ENCODE peak calls at places on chromosomes 5 and 9, in four cellular contexts. N, X, T and W are unnamed samples.

GRCh38 chr5:43110606-43111170 is 10.0 kb upstream of the ZNF131 start:
- DNase-seq in X (no peak), N (peak; percentile 73), T (peak; percentile 48), W (peak; percentile 46)

GRCh38 chr5:79858097-79858723 is 132.9 kb downstream of the MTX3 start:
- DNase-seq in X (peak; percentile 37), T (peak; percentile 56), N (peak; percentile 81), W (peak; percentile 83)

GRCh38 chr9:69671291-69671903 is 774 bp downstream of the APBA1 start:
- DNase-seq in X (no peak), N (no peak), T (no peak), W (no peak)

GRCh38 chr5:147391781-147392180 is 118.1 kb downstream of the DPYSL3 start:
- DNase-seq in X (peak; percentile 75), T (peak; percentile 56), N (peak; percentile 58), W (peak; percentile 56)

GRCh38 chr9:107991581-107991980 is 502.0 kb upstream of the KLF4 start:
- DNase-seq in X (no peak), T (no peak), N (no peak), W (no peak)

GRCh38 chr9:92720807-92721535 is 43.7 kb downstream of the BICD2 start:
- DNase-seq in T (no peak), N (no peak), X (no peak), W (no peak)

GRCh38 chr9:89877051-89878002 is 272.5 kb downstream of the GADD45G start:
- DNase-seq in T (no peak), N (no peak), X (no peak), W (no peak)

GRCh38 chr9:80157561-80157983 is 585.8 kb downstream of the TLE4 start:
- DNase-seq in T (no peak), N (no peak), X (no peak), W (no peak)

GRCh38 chr5:143386725-143387124 is 16.8 kb downstream of the NR3C1 start:
- DNase-seq in N (no peak), T (no peak), X (peak; percentile 74), W (no peak)

GRCh38 chr5:137078171-137078665 is 420.9 kb downstream of the SPOCK1 start:
- DNase-seq in T (peak; percentile 13), X (no peak), N (peak; percentile 11), W (peak; percentile 77)

GRCh38 chr5:89556215-89557009 is 673.4 kb upstream of the MEF2C start:
- DNase-seq in X (peak; percentile 74), T (peak; percentile 33), N (no peak), W (peak; percentile 45)

GRCh38 chr9:124735121-124735520 is 36.0 kb downstream of the NR6A1 start:
- DNase-seq in X (peak; percentile 86), N (peak; percentile 47), T (no peak), W (no peak)

GRCh38 chr5:37665889-37666288 is 174.0 kb downstream of the GDNF start:
- DNase-seq in N (peak; percentile 27), T (no peak), X (peak; percentile 55), W (no peak)

GRCh38 chr5:92544567-92544966 is 1036.5 kb downstream of the NR2F1-AS1 start:
- DNase-seq in X (peak; percentile 45), N (no peak), T (no peak), W (no peak)

GRCh38 chr5:177113566-177114424 is 19.8 kb upstream of the NSD1 start:
- DNase-seq in N (peak; percentile 84), X (peak; percentile 67), T (peak; percentile 74), W (peak; percentile 85)

GRCh38 chr5:5141625-5142527 is 1.7 kb downstream of the ADAMTS16 start:
- DNase-seq in T (peak; percentile 71), N (peak; percentile 87), X (peak; percentile 59), W (peak; percentile 57)

DNA sequence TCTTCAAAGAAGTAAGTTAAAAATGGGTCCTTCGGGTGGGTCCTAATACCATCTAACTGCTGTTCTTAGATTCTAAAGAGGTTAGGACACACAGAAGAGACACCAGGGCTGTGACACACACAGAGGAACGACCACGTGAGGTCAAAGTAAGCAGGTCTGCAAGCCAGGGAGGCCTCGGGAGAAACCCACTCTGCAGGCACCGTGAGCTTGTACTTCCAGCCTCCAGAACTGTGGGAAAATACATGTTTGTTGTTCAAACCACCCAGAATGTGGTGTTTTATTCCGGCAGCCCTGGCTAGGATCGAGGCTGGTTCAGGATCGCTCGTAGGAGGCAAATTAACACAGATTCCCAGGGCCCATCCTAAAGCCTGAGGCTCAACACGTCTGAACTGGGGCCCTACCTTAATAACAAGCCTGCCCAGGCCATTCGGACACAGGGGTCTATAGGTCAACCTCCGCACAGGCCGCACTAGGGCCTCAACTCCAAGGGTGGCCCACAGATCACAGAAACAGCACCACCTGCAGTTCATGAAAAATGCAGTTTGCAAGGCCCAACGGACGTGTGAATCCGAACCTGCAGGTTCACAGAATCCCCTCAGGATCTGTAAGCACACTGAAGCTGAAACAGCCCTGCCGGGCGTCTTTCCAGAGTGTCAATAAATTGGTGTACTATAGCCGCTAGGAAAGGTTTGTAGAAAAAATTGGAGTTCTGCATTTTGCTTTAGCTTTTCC is 7.1 kb downstream of the MED10 start:
- DNase-seq in N (no peak), T (no peak), X (no peak), W (no peak)
- TF ChIP-seq CTCF in N (peak; percentile 28), T (no peak), X (no peak), W (no peak)

GRCh38 chr5:12245429-12245828 is 341.2 kb upstream of the CTNND2 start:
- DNase-seq in X (no peak), N (no peak), T (no peak), W (no peak)
- TF ChIP-seq CTCF in X (no peak), N (no peak), T (no peak), W (no peak)

GRCh38 chr9:24245988-24246387 is 299.7 kb downstream of the IZUMO3 start:
- DNase-seq in X (peak; percentile 9), T (peak; percentile 29), N (peak; percentile 72), W (no peak)
- TF ChIP-seq CTCF in X (peak; percentile 35), T (no peak), N (peak; percentile 71), W (no peak)

GRCh38 chr5:178551059-178551458 is 39.1 kb downstream of the COL23A1 start:
- DNase-seq in T (peak; percentile 16), N (peak; percentile 45), X (peak; percentile 43), W (no peak)
- TF ChIP-seq CTCF in T (peak; percentile 35), N (peak; percentile 40), X (peak; percentile 55), W (no peak)

DNA sequence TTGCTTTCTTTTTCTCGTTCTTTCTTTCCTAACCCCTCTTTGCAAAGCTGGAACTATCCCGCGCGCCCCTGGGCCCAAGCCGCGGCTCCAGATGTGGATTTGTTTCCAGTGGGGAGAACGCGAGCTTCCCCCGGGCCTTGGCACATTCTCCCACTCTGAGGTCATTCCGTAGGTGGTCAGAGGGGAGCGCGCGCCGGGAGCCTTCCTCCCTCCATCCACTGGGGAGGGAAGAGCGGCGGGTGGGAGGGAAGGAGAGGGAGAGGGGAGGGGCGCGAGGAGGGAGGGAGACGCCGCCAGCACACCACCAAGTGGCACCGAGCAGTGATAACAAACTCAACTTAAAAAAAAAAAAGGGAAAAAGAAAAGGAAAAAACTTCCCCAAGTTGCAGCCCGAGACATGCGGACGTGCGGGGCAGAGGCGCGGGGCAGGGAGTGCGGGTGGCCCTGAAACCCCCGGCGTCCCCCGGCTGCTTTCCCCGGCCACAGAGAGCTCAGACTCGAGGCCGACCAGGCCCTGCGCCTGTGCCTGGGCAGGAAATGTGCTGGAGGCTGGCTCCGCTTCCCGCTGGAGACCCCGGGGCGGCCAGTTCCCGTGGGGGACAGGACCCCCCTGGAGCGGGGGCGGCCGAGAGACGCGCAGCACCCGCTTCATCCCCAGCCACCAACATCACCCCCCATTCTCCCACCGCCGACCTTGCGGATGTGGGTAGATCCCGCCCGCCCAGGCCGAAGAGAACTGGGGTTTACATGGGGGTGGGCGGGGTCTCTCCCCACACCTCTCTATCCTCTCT is 3.1 kb downstream of the IER5L start:
- DNase-seq in T (peak; percentile 92), N (peak; percentile 72), X (peak; percentile 97), W (peak; percentile 57)
- TF ChIP-seq CTCF in T (peak; percentile 23), N (peak; percentile 17), X (peak; percentile 22), W (no peak)

DNA sequence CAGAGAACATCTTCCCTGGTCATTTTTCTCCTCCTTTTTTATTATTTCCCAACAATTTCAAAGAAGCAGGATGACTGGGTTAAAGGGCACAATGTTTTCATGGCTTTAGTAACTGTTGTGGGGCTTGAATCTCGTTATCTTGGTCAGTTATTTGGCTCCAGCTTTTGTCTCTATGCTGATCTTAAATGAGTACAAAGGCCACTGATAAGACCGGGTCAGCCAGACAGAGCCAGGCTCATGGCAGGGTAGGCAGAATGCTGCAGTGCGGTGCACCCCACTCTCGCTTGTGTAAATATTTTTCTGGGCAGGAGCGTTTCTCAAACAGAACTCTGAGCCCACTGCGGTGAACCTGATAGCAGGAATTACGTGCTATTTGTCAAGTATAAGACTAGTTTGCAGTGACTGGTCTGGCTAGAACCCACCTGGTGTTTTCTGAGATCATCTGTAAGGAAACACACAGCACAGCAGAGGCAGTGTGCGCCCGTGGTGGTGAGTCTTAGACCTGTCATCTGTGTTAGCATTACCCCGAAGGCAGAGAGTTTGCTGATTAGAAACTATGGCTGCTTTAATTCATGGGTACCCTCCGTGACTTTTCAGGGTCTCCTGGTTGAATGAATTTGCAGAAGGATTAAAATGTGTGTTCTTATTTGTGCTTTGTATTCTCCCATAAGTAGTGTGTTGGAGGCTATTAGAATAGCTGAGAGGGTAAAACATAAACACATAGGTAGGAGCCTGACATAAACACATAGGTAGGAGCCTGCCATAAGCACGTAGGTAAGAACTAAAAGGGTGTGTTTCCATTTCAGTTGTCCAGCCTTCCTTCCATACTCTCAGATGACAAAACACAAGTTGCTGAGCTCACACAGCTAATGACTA is 158.6 kb upstream of the DMRT1 start:
- DNase-seq in N (no peak), X (no peak), T (peak; percentile 49), W (peak; percentile 9)
- TF ChIP-seq CTCF in N (no peak), X (no peak), T (no peak), W (no peak)